ENCODE peak calls at places on chromosomes 6 and 20, in five cellular contexts. B, U, E, H and G are unnamed samples. For H3K4me1, the result is how much of the 10 kb centered on the place peaks cover.

GRCh38 chr6:30493643-30494250 is 4.4 kb downstream of the HLA-E start:
- DNase-seq in B (no peak), E (no peak), U (no peak), H (no peak), G (no peak)

GRCh38 chr6:150641398-150642139 is 41.9 kb downstream of the PLEKHG1 start:
- DNase-seq in H (no peak), B (no peak), E (no peak), U (no peak), G (peak)

GRCh38 chr6:52609968-52610367 is 33.1 kb upstream of the TRAM2 start:
- DNase-seq in H (no peak), B (no peak), E (no peak), U (no peak), G (no peak)

GRCh38 chr6:170230520-170231390 is 60.1 kb downstream of the DLL1 start:
- DNase-seq in E (no peak), H (no peak), B (no peak), U (no peak), G (no peak)

GRCh38 chr6:137148291-137149076 is 25.0 kb downstream of the IL22RA2 start:
- DNase-seq in U (no peak), E (no peak), B (peak), H (peak), G (no peak)

GRCh38 chr6:169725270-169726048 is 1.2 kb upstream of the PHF10 start:
- DNase-seq in U (peak), H (peak), E (peak), B (peak), G (peak)

GRCh38 chr20:49810491-49811190 is 2.0 kb upstream of the SLC9A8 start:
- DNase-seq in U (no peak), H (no peak), E (no peak), B (no peak), G (no peak)

GRCh38 chr6:156791261-156791850 is 14.2 kb downstream of the ARID1B start:
- DNase-seq in E (no peak), B (peak), H (no peak), U (no peak), G (peak)

GRCh38 chr20:9294081-9294480 is 220.3 kb upstream of the LAMP5 start:
- DNase-seq in B (peak), U (no peak), H (no peak), E (no peak), G (peak)

GRCh38 chr6:45657243-45657642 is 279.5 kb upstream of the SUPT3H start:
- DNase-seq in B (peak), U (no peak), E (no peak), H (no peak), G (peak)

GRCh38 chr6:144321839-144322591 is 36.9 kb downstream of the UTRN start:
- DNase-seq in H (no peak), E (no peak), B (peak), U (no peak), G (peak)

GRCh38 chr6:157981395-157982296 is at the start of gene SYNJ2:
- DNase-seq in B (peak), E (peak), U (peak), H (peak), G (peak)

DNA sequence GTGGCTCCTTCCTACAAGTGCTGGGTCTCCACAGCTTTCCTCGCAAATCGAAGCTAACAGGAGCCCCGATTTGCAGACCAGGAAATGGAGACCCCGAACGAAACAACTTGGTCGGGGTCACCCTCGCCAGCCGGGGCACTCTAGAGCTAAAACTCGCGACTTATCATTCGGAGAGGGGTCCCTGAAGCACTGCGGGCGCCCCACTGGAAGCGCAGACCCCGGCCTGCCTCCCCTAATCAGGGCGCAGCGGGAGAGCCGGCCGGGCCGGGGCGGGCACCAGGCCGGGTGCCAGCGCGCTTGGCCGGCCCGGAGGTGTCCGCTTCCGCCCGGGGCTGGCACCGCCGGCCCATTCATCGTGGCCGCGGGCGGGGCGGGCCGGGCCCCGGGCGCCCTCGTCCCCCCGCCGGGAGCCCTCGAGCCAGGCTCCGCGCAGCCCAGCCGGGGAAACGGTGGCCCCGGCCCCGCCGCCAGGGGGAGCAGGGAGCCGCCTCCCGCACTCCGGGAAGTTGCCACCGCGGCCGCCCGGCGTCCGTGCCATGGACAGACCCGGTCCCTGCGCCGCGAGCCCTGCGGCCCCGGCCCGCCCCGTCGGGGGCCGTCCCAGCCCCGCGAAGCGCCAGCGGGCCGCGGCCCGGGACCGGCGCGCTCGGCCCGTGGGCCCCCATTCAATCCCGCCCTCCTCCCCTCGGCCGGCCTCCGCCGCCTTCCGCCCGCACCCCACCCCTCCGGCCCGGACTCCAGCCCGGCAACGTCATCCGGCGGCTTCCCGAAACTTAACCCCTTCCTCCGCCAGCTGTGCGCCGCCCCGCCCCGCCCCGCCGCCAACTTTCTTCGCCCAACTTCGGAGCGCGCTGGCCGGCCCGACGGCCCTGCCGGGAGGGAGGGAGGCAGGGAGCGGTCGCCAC is 954 bp downstream of the RRBP1 start:
- DNase-seq in E (peak), U (peak), H (peak), B (peak), G (peak)
- TF ChIP-seq CTCF in E (peak), U (peak), H (peak), B (peak), G (peak)

DNA sequence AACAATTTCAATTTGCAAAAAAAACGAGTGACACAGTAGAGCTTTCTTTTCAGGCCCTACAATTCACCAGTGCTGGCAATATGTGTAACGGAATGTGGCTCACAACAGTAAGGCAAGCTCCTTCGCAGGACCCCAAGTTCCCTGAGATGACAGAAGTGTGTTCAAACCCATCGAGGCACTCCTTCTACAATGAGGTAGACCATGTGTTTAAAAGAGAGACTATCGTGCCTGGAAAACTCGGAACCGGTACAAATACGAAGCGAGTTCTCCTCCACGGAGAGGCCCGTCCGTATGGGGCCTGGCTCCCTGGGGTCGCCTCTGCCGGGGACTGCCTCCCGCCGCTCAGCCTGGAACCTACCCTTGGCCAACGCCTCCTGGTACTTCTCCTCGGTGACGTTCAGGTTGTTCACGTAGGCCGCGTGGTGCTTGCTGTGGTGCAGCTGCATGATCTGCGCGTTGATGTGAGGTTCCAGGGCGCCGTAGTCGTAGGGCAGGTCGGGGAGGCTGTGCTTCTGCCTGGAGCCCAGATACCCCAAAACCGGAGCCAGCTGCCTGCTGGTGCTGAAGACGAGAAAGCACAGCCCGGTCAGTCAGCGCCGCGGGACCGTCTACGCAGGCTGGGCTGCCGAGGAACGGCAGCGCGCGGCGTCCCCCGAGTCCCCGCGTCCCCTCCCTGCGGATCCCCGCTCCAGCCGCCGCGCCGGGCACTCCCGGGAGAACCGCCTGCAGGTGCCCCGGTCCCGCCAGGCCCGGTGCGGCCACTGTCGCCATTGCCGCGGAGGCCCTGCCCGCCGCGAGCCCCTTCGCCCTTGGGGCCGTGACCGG is 526 bp downstream of the SOD2 start:
- DNase-seq in B (peak), E (no peak), H (peak), U (no peak), G (peak)
- H3K4me1 ChIP-seq in B (under half), E (under half), H (under half), U (half or more), G (under half)

GRCh38 chr20:56800088-56800487 is 171.0 kb downstream of the TFAP2C start:
- DNase-seq in U (no peak), E (no peak), B (no peak), H (no peak), G (no peak)
- TF ChIP-seq CTCF in U (no peak), E (no peak), B (no peak), H (no peak), G (no peak)

GRCh38 chr20:44614525-44614924 is 32.1 kb downstream of the PKIG start:
- DNase-seq in U (peak), B (no peak), E (no peak), H (no peak), G (no peak)
- H3K4me1 ChIP-seq in U (half or more), B (under half), E (under half), H (half or more), G (under half)